ENCODE peak calls at places on chromosomes 12 and 14, in seven cellular contexts. G is H1, Z is HCT116, W is K562, N is HepG2, J is GM12878, M is SK-N-SH. I is an unnamed sample.

GRCh38 chr14:98912655-98913054 is 359.3 kb downstream of the BCL11B start:
- DNase-seq in Z (no peak), G (no peak), N (no peak), W (no peak), J (no peak), M (no peak), I (no peak)

GRCh38 chr12:48527891-48528670 is 2.6 kb downstream of the OR8S1 start:
- DNase-seq in G (no peak), W (no peak), Z (no peak), N (no peak), J (no peak), M (no peak), I (no peak)

GRCh38 chr12:64968989-64969819 is 144.8 kb downstream of the TBC1D30 start:
- DNase-seq in J (no peak), Z (peak; percentile 16), N (peak; percentile 5), M (no peak), W (no peak), G (no peak), I (peak; percentile 66)

GRCh38 chr12:27588786-27589185 is 64.8 kb downstream of the PPFIBP1 start:
- DNase-seq in Z (no peak), W (no peak), G (no peak), N (no peak), J (no peak), M (no peak), I (no peak)

GRCh38 chr14:67551940-67552339 is 18.9 kb downstream of the PLEKHH1 start:
- DNase-seq in N (no peak), M (no peak), Z (no peak), W (no peak), J (no peak), G (no peak), I (no peak)

GRCh38 chr12:124675881-124676688 is 108.7 kb upstream of the NCOR2 start:
- DNase-seq in J (no peak), Z (no peak), N (no peak), G (no peak), W (no peak), M (no peak), I (no peak)

GRCh38 chr12:1839956-1840550 is 19.7 kb downstream of the LRTM2 start:
- DNase-seq in Z (no peak), M (no peak), N (peak; percentile 61), W (no peak), J (no peak), G (no peak), I (peak; percentile 55)

GRCh38 chr14:53055003-53055402 is 98.1 kb downstream of the DDHD1 start:
- DNase-seq in G (no peak), M (peak; percentile 45), J (peak; percentile 15), W (peak; percentile 41), N (peak; percentile 38), Z (peak; percentile 40), I (peak; percentile 50)

GRCh38 chr12:29316772-29317171 is 64.2 kb downstream of the ERGIC2 start:
- DNase-seq in N (no peak), Z (no peak), M (no peak), G (no peak), W (peak; percentile 26), J (no peak), I (peak; percentile 15)

GRCh38 chr14:105980224-105980623 is 453.8 kb downstream of the TMEM121 start:
- DNase-seq in N (no peak), W (no peak), M (no peak), J (no peak), G (no peak), Z (no peak), I (no peak)

GRCh38 chr14:99781853-99782610 is 11.2 kb upstream of the EML1 start:
- DNase-seq in J (no peak), W (no peak), G (no peak), Z (no peak), M (no peak), N (no peak), I (no peak)

GRCh38 chr12:132118876-132119275 is 25.2 kb downstream of the DDX51 start:
- DNase-seq in G (no peak), W (no peak), Z (no peak), J (no peak), N (no peak), M (no peak), I (no peak)

GRCh38 chr14:105894978-105895881 is 368.8 kb downstream of the TMEM121 start:
- DNase-seq in Z (no peak), G (no peak), J (no peak), W (no peak), N (no peak), M (peak; percentile 25), I (no peak)

GRCh38 chr12:47318963-47319362 is 239.2 kb upstream of the AMIGO2 start:
- DNase-seq in J (no peak), Z (no peak), G (no peak), N (no peak), W (no peak), M (no peak), I (no peak)
- TF ChIP-seq JUND in J (no peak), Z (no peak), G (no peak), N (no peak), W (no peak), M (no peak), I (no peak)

GRCh38 chr12:46359667-46360280 is 12.8 kb downstream of the SLC38A2 start:
- DNase-seq in N (no peak), J (no peak), Z (no peak), M (no peak), G (no peak), W (no peak), I (no peak)

GRCh38 chr12:46360370-46360769 is 12.2 kb downstream of the SLC38A2 start:
- DNase-seq in W (no peak), M (no peak), Z (no peak), N (no peak), G (no peak), J (no peak), I (no peak)

GRCh38 chr12:46358325-46358700 is 14.3 kb downstream of the SLC38A2 start:
- DNase-seq in M (no peak), W (no peak), N (no peak), G (no peak), Z (no peak), J (no peak), I (no peak)

GRCh38 chr12:46357438-46358324 is 14.9 kb downstream of the SLC38A2 start:
- DNase-seq in M (no peak), J (no peak), G (no peak), W (no peak), Z (peak; percentile 84), N (peak; percentile 75), I (peak; percentile 53)

DNA sequence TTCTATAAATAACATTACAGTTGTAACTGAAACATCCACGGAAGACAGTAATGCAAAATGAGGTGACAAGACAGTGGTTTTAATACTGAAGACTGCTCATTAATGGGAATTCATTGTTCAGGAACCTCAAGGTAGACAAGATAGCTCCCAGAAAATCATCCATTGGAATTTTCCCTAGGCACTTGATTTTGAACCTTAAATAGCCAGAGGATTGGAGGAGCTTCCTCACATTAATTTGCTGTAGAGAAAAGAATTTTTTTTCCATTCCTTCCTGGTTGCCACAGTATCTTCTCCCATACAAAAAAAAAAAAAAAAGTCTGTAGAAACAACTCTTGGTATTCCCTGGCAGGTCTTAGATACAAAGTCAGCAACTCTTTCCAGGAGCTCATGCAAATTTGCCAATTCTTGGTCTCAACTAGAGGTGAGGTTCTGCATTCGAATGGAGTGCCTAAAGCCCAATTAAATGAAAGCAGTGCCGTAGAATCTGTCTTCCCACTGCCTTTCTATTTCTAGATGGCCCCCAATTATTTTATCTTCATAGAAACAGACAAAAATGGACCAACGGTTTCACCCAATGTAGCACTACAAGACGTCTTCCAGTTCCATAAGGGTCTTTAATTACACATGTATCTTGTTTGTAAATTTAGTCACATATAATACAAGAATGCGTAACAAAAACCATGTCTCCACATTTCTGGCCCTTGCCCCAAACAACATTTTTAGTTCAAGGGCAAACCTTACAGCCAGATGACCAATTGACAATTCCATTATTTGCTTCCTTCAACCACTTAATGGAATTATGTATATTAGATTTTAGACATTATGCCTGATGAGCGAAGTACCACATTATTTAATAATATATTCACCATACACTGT is 13.5 kb downstream of the SLC38A2 start:
- DNase-seq in G (no peak), M (no peak), J (no peak), Z (no peak), W (no peak), N (no peak), I (no peak)
- TF ChIP-seq JUND in G (no peak), M (peak; percentile 5), J (no peak), Z (no peak), W (no peak), N (no peak), I (no peak)

DNA sequence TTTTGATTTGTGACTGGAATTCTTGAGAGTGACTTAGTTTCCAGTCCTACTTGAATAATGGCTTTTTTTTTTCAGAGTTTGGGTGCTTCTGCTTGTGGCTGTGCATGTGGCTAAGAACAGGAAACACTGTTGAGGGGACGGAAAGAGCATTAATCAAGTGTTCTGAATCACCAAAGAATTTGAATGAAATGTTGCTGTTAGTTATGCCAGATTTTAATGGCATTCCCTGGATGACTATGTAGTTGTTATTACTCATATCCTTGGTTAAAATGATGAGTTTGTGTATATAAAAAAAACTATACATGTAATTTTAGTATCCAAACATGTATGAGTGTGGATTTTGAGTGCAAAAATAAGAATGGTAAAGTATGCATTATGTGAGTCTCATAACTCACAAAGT is 347.9 kb downstream of the BCAT1 start:
- DNase-seq in J (no peak), M (no peak), N (no peak), Z (no peak), W (no peak), G (no peak), I (no peak)
- TF ChIP-seq JUND in J (no peak), M (peak; percentile 89), N (no peak), Z (no peak), W (no peak), G (no peak), I (no peak)

GRCh38 chr14:23118506-23119361 is at the start of gene CEBPE:
- DNase-seq in G (no peak), W (no peak), N (no peak), J (no peak), Z (no peak), M (no peak), I (no peak)
- TF ChIP-seq JUND in G (no peak), W (no peak), N (no peak), J (no peak), Z (no peak), M (no peak), I (no peak)

GRCh38 chr12:105699209-105699608 is 368.7 kb downstream of the C12orf75 start:
- DNase-seq in M (no peak), G (no peak), Z (no peak), N (no peak), W (no peak), J (no peak), I (no peak)

DNA sequence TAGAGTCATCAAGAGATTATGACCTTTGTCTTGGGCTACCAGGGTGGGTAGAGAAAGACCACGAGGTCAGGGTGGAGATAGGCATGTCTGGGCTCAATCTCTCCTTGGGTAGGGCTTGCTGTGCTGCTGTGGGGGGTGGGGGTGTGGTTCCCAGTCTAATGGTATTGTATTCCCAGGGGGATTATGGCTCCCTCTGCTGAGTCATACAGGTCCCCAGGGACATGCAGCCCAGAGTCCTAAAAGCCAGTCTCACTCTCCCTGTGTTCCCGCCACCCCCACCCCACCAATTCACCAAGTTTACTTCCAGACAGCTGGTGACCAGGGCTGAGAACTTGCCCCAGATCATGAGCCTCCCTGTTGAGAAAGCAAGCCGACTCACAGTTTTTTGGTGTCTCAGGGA is 367.6 kb downstream of the C12orf75 start:
- DNase-seq in W (no peak), N (no peak), J (no peak), G (no peak), Z (no peak), M (no peak), I (no peak)
- TF ChIP-seq JUND in W (no peak), N (no peak), J (no peak), G (no peak), Z (no peak), M (no peak), I (no peak)

GRCh38 chr14:75864352-75864751 is 117.4 kb downstream of the TGFB3 start:
- DNase-seq in N (no peak), M (no peak), Z (no peak), W (no peak), J (no peak), G (no peak), I (no peak)
- TF ChIP-seq JUND in N (no peak), M (peak; percentile 58), Z (no peak), W (no peak), J (no peak), G (no peak), I (no peak)